ENCODE peak calls at places on chromosomes 16 and 17, in seven cellular contexts. F is natural killer cell treated with Interleukin-12 subunit alpha and Interleukin-12 subunit beta and Interleukin-15 and Interleukin-18, amount 100 ng/mL, for 72 hours; J is cardiac muscle cell; D is H1; N is NCI-H1092; M is CD8-positive, alpha-beta T cell; V is kidney tubule cell. A is an unnamed sample.

GRCh38 chr17:29572691-29573557 is 4.4 kb downstream of the TP53I13 start:
- DNase-seq in F (peak), J (peak), D (no peak), N (no peak), M (peak), V (peak), A (no peak)

GRCh38 chr17:21358682-21359482 is 17.3 kb upstream of the KCNJ12 start:
- DNase-seq in F (no peak), J (no peak), D (no peak), N (no peak), M (no peak), V (peak), A (no peak)

GRCh38 chr17:16327018-16327417 is 26.3 kb downstream of the CENPV start:
- DNase-seq in F (no peak), J (no peak), D (no peak), N (no peak), M (no peak), V (no peak), A (no peak)

GRCh38 chr16:73298562-73298961 is 250.6 kb upstream of the ZFHX3 start:
- DNase-seq in F (no peak), J (no peak), D (no peak), N (no peak), M (no peak), V (peak), A (no peak)

GRCh38 chr17:42178817-42179216 is 2.1 kb downstream of the KCNH4 start:
- DNase-seq in F (no peak), J (no peak), D (no peak), N (no peak), M (no peak), V (no peak), A (no peak)

GRCh38 chr16:17459903-17460521 is 10.7 kb downstream of the XYLT1 start:
- DNase-seq in F (no peak), J (no peak), D (no peak), N (no peak), M (no peak), V (no peak), A (no peak)

GRCh38 chr16:84979516-84979915 is 31.8 kb downstream of the ZDHHC7 start:
- DNase-seq in F (no peak), J (no peak), D (no peak), N (no peak), M (no peak), V (no peak), A (no peak)

GRCh38 chr17:17041018-17041521 is 1.2 kb upstream of the MPRIP start:
- DNase-seq in F (no peak), J (no peak), D (no peak), N (no peak), M (no peak), V (peak), A (peak)

GRCh38 chr16:27491894-27492587 is 57.7 kb downstream of the GTF3C1 start:
- DNase-seq in F (no peak), J (no peak), D (no peak), N (no peak), M (no peak), V (peak), A (no peak)

GRCh38 chr17:33140413-33141099 is 148.9 kb downstream of the SPACA3 start:
- DNase-seq in F (no peak), J (no peak), D (no peak), N (peak), M (no peak), V (no peak), A (no peak)

GRCh38 chr17:50517504-50518264 is 9.4 kb downstream of the MYCBPAP start:
- DNase-seq in F (no peak), J (no peak), D (no peak), N (no peak), M (no peak), V (no peak), A (no peak)

GRCh38 chr17:76273435-76273921 is 8.3 kb downstream of the UBALD2 start:
- DNase-seq in F (no peak), J (no peak), D (no peak), N (no peak), M (no peak), V (no peak), A (no peak)

GRCh38 chr16:77993586-77993985 is 28.8 kb upstream of the CLEC3A start:
- DNase-seq in F (no peak), J (no peak), D (no peak), N (no peak), M (no peak), V (no peak), A (no peak)

GRCh38 chr17:34727601-34728000 is 148.2 kb downstream of the TMEM132E start:
- DNase-seq in F (no peak), J (no peak), D (no peak), N (no peak), M (no peak), V (no peak), A (no peak)

GRCh38 chr16:70460737-70461261 is 6.4 kb downstream of the FCSK start:
- DNase-seq in F (no peak), J (peak), D (no peak), N (no peak), M (no peak), V (peak), A (peak)

GRCh38 chr16:57630931-57631845 is 2.8 kb downstream of the ADGRG1 start:
- DNase-seq in F (no peak), J (no peak), D (no peak), N (no peak), M (no peak), V (peak), A (no peak)

A was measured in 8988T.